ENCODE peak calls at places on chromosome 10, in four cellular contexts. J is bronchial epithelial cell; M is activated naive CD8-positive, alpha-beta T cell treated with anti-CD3 and anti-CD28 coated beads, Interleukin-2, amount 10 ng/mL, durations not matched to agents 7 days and 5 days; O is KG1. Y is an unnamed sample.

GRCh38 chr10:43193496-43194080 is 55.3 kb downstream of the CSGALNACT2 start:
- DNase-seq in J (no peak), M (no peak), O (no peak), Y (no peak)

GRCh38 chr10:71085689-71086438 is 126.5 kb upstream of the UNC5B start:
- DNase-seq in J (no peak), M (peak; percentile 14), O (no peak), Y (no peak)

GRCh38 chr10:5404188-5405041 is at the start of gene TUBAL3:
- DNase-seq in J (peak; percentile 77), M (no peak), O (no peak), Y (peak; percentile 40)

GRCh38 chr10:24209946-24210491 is 1.1 kb downstream of the KIAA1217 start:
- DNase-seq in J (peak; percentile 94), M (no peak), O (no peak), Y (peak; percentile 73)

GRCh38 chr10:30637881-30638467 is 8.4 kb upstream of the LYZL2 start:
- DNase-seq in J (peak; percentile 93), M (no peak), O (no peak), Y (peak; percentile 74)

GRCh38 chr10:24811906-24812305 is 88.2 kb upstream of the ARHGAP21 start:
- DNase-seq in J (no peak), M (no peak), O (no peak), Y (no peak)

GRCh38 chr10:21285742-21286311 is 239.7 kb downstream of the SKIDA1 start:
- DNase-seq in J (peak; percentile 60), M (no peak), O (no peak), Y (no peak)

GRCh38 chr10:52540479-52540984 is 226.5 kb downstream of the DKK1 start:
- DNase-seq in J (no peak), M (no peak), O (no peak), Y (no peak)

GRCh38 chr10:1660815-1661214 is 76.5 kb downstream of the ADARB2 start:
- DNase-seq in J (no peak), M (no peak), O (no peak), Y (no peak)

GRCh38 chr10:62992145-62992721 is 140.9 kb upstream of the NRBF2 start:
- DNase-seq in J (peak; percentile 57), M (no peak), O (no peak), Y (no peak)

GRCh38 chr10:108735380-108735779 is 1187.9 kb downstream of the XPNPEP1 start:
- DNase-seq in J (peak; percentile 23), M (no peak), O (no peak), Y (no peak)

GRCh38 chr10:117342638-117343037 is 32.6 kb downstream of the PDZD8 start:
- DNase-seq in J (peak; percentile 43), M (no peak), O (no peak), Y (peak; percentile 62)

GRCh38 chr10:6513509-6513908 is 66.6 kb downstream of the PRKCQ start:
- DNase-seq in J (no peak), M (no peak), O (no peak), Y (no peak)

GRCh38 chr10:119502214-119502613 is 40.3 kb downstream of the RGS10 start:
- DNase-seq in J (no peak), M (peak; percentile 83), O (peak; percentile 23), Y (no peak)

GRCh38 chr10:97796651-97797050 is 24.9 kb upstream of the SFRP5 start:
- DNase-seq in J (no peak), M (no peak), O (no peak), Y (no peak)

GRCh38 chr10:96170212-96170611 is 40.1 kb downstream of the ZNF518A start:
- DNase-seq in J (no peak), M (no peak), O (no peak), Y (no peak)

GRCh38 chr10:110307805-110308204 is 3.1 kb upstream of the SMNDC1 start:
- DNase-seq in J (peak; percentile 57), M (no peak), O (no peak), Y (no peak)

GRCh38 chr10:95121904-95122303 is 52.6 kb upstream of the CYP2C8 start:
- DNase-seq in J (no peak), M (no peak), O (no peak), Y (no peak)

GRCh38 chr10:7592627-7593026 is 74.1 kb downstream of the ITIH5 start:
- DNase-seq in J (no peak), M (no peak), O (no peak), Y (no peak)

GRCh38 chr10:108521827-108522503 is 1357.5 kb upstream of the SORCS1 start:
- DNase-seq in J (no peak), M (no peak), O (no peak), Y (no peak)

GRCh38 chr10:100739516-100740368 is 5.6 kb upstream of the PAX2 start:
- DNase-seq in J (no peak), M (no peak), O (no peak), Y (no peak)

GRCh38 chr10:5493698-5494097 is 5.7 kb downstream of the CALML5 start:
- DNase-seq in J (no peak), M (no peak), O (no peak), Y (no peak)

GRCh38 chr10:124076334-124076733 is 17.1 kb downstream of the CHST15 start:
- DNase-seq in J (no peak), M (no peak), O (no peak), Y (no peak)

GRCh38 chr10:21888959-21889358 is 114.6 kb downstream of the DNAJC1 start:
- DNase-seq in J (no peak), M (no peak), O (no peak), Y (no peak)

GRCh38 chr10:127854769-127855583 is 37.8 kb downstream of the CLRN3 start:
- DNase-seq in J (no peak), M (no peak), O (no peak), Y (no peak)

GRCh38 chr10:89206402-89207180 is 526 bp downstream of the CH25H start:
- DNase-seq in J (no peak), M (peak; percentile 60), O (peak; percentile 9), Y (no peak)